ENCODE peak calls at places on chromosomes 5 and 9, in four cellular contexts. N is stomach, Z is suprapubic skin, J is breast epithelium. E is an unnamed sample.

GRCh38 chr5:134738963-134739661 is 764 bp downstream of the CAMLG start:
- DNase-seq in N (no peak), Z (no peak), J (no peak), E (peak; percentile 77)

GRCh38 chr9:35618854-35619799 is 914 bp upstream of the CD72 start:
- DNase-seq in N (peak; percentile 40), Z (no peak), J (no peak), E (peak; percentile 93)

GRCh38 chr9:116155700-116156045 is 2.1 kb downstream of the PAPPA start:
- DNase-seq in N (no peak), Z (no peak), J (no peak), E (no peak)

GRCh38 chr5:83099445-83099844 is 22.1 kb downstream of the XRCC4 start:
- DNase-seq in N (no peak), Z (no peak), J (no peak), E (no peak)

GRCh38 chr5:117095803-117096332 is 521.2 kb upstream of the SEMA6A start:
- DNase-seq in N (no peak), Z (no peak), J (no peak), E (no peak)

GRCh38 chr9:87656485-87656884 is 69.4 kb upstream of the CTSL start:
- DNase-seq in N (peak; percentile 42), Z (no peak), J (no peak), E (no peak)

GRCh38 chr9:131946169-131946568 is 133.5 kb downstream of the MED27 start:
- DNase-seq in N (no peak), Z (no peak), J (no peak), E (no peak)

GRCh38 chr5:157387683-157388093 is 72.3 kb upstream of the NIPAL4 start:
- DNase-seq in N (no peak), Z (no peak), J (no peak), E (no peak)

GRCh38 chr9:86494644-86495081 is 140.5 kb upstream of the TUT7 start:
- DNase-seq in N (no peak), Z (no peak), J (no peak), E (no peak)

GRCh38 chr9:121393318-121393717 is 23.3 kb upstream of the STOM start:
- DNase-seq in N (no peak), Z (no peak), J (no peak), E (no peak)

GRCh38 chr5:134553816-134554215 is 28.3 kb downstream of the JADE2 start:
- DNase-seq in N (no peak), Z (no peak), J (no peak), E (no peak)

GRCh38 chr9:25716220-25716872 is 38.1 kb upstream of the TUSC1 start:
- DNase-seq in N (peak; percentile 55), Z (no peak), J (peak; percentile 82), E (peak; percentile 30)

GRCh38 chr5:172858990-172859811 is 25.1 kb downstream of the ERGIC1 start:
- DNase-seq in N (peak; percentile 73), Z (peak; percentile 87), J (no peak), E (no peak)

GRCh38 chr5:36651775-36652685 is 45.6 kb downstream of the SLC1A3 start:
- DNase-seq in N (no peak), Z (no peak), J (no peak), E (no peak)

GRCh38 chr9:93549636-93550035 is 26.7 kb upstream of the PHF2 start:
- DNase-seq in N (no peak), Z (no peak), J (no peak), E (no peak)

GRCh38 chr5:26647781-26648180 is 390.6 kb downstream of the CDH9 start:
- DNase-seq in N (no peak), Z (no peak), J (no peak), E (no peak)

GRCh38 chr5:69038539-69038938 is 55.3 kb upstream of the SLC30A5 start:
- DNase-seq in N (no peak), Z (no peak), J (no peak), E (no peak)

GRCh38 chr5:45507174-45507573 is 189.0 kb downstream of the HCN1 start:
- DNase-seq in N (no peak), Z (no peak), J (no peak), E (no peak)

GRCh38 chr9:16871358-16872151 is 1.1 kb upstream of the BNC2 start:
- DNase-seq in N (peak; percentile 35), Z (no peak), J (no peak), E (peak; percentile 84)

GRCh38 chr5:177109810-177110209 is 23.1 kb downstream of the FGFR4 start:
- DNase-seq in N (no peak), Z (no peak), J (peak; percentile 69), E (no peak)

GRCh38 chr5:140398379-140398811 is 3.2 kb upstream of the ANKHD1 start:
- DNase-seq in N (no peak), Z (no peak), J (no peak), E (no peak)

GRCh38 chr5:89536020-89536419 is 653.0 kb upstream of the MEF2C start:
- DNase-seq in N (no peak), Z (no peak), J (no peak), E (no peak)

GRCh38 chr5:126971455-126972019 is 58.8 kb downstream of the MARCHF3 start:
- DNase-seq in N (no peak), Z (no peak), J (no peak), E (no peak)

GRCh38 chr5:59506285-59506877 is 387.1 kb downstream of the PDE4D start:
- DNase-seq in N (no peak), Z (no peak), J (no peak), E (no peak)

GRCh38 chr5:130017173-130017572 is 112.9 kb downstream of the CHSY3 start:
- DNase-seq in N (no peak), Z (no peak), J (no peak), E (no peak)

GRCh38 chr5:16792278-16793275 is 143.5 kb downstream of the MYO10 start:
- DNase-seq in N (no peak), Z (no peak), J (no peak), E (no peak)

GRCh38 chr5:36607114-36607561 is 732 bp downstream of the SLC1A3 start:
- DNase-seq in N (no peak), Z (no peak), J (no peak), E (no peak)

GRCh38 chr9:10104796-10105195 is 508.0 kb downstream of the PTPRD start:
- DNase-seq in N (no peak), Z (no peak), J (no peak), E (no peak)

GRCh38 chr5:142874537-142874936 is 104.4 kb downstream of the ARHGAP26 start:
- DNase-seq in N (peak; percentile 97), Z (peak; percentile 84), J (peak; percentile 89), E (peak; percentile 80)

GRCh38 chr9:87853289-87853688 is 29.4 kb upstream of the SPATA31E1 start:
- DNase-seq in N (no peak), Z (no peak), J (no peak), E (no peak)

GRCh38 chr5:53019320-53019719 is 30.2 kb downstream of the ITGA2 start:
- DNase-seq in N (no peak), Z (no peak), J (no peak), E (no peak)

GRCh38 chr5:138536665-138537315 is 6.2 kb downstream of the ETF1 start:
- DNase-seq in N (no peak), Z (no peak), J (no peak), E (no peak)

GRCh38 chr5:151093476-151093889 is 12.6 kb upstream of the TNIP1 start:
- DNase-seq in N (no peak), Z (no peak), J (no peak), E (no peak)
- TF ChIP-seq POLR2AphosphoS5 in N (peak; percentile 82), Z (peak; percentile 54), J (peak; percentile 92), E (no peak)

DNA sequence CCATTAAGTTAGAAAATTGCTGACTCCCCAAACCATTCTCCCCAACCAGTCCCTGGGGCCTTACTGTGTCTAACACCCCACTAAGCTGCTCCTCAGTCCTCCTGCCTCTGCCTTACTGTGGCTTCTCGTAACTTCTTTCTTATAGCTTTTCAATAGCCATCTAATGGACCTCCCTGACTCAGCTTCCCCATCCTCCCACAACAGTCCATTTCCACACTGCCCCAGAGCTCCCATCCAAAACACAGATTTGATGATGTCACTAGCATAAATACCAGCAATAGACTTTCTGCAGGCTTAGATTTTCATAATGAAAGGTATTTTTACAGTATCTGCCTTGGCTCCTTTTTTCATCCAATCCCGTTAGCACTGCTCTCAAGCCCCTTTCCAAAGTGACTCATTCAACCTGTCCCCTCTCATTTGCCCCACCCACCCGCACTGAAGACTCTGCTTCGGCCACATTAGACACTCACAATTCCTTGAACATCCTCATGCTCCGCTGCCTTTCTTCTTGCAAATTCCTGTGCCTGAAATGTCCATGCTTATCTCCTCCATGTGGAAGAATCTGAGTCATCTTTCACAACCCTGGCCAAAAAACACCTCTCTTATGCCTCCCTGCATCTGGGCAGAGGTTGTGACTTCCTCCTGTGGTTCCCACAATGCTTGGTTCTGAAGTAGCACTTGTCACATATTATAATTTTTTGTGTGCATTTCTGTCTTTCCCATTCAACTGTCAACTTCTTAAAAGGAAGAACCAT is 238.8 kb downstream of the ENC1 start:
- DNase-seq in N (no peak), Z (no peak), J (no peak), E (no peak)
- TF ChIP-seq POLR2A in N (no peak), Z (no peak), J (no peak), E (no peak)

GRCh38 chr5:119398713-119399492 is 43.1 kb downstream of the TNFAIP8 start:
- DNase-seq in N (peak; percentile 68), Z (peak; percentile 88), J (no peak), E (no peak)
- H3K4me3 ChIP-seq in N (no peak overlapping the region), Z (no peak overlapping the region), J (no peak overlapping the region), E (no peak overlapping the region)

GRCh38 chr9:136857606-136858412 is 5.7 kb downstream of the MAMDC4 start:
- DNase-seq in N (peak; percentile 69), Z (no peak), J (no peak), E (peak; percentile 72)
- TF ChIP-seq POLR2AphosphoS5 in N (peak; percentile 33), Z (no peak), J (no peak), E (no peak)

GRCh38 chr9:104927912-104928740 is at the start of gene ABCA1:
- DNase-seq in N (peak; percentile 91), Z (peak; percentile 98), J (peak; percentile 84), E (peak; percentile 96)
- TF ChIP-seq POLR2A in N (no peak), Z (peak; percentile 96), J (peak; percentile 36), E (no peak)

DNA sequence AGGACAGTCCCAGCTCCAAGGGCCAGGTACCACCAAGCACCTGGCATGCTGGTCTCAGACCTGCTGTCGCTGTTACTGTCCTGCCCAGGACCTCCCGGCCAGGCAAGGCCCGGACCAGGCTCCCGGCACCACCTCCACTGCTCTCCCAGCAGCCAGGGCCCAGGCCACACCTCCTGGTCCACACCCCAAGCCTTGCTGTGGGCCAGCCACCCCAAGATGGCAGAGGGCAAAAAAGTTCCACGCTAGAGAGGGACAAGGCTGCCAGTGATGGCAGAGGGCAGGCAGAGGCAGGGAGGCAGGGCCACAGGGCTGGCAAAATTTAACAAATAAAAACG is 1.1 kb downstream of the DNLZ start:
- DNase-seq in N (no peak), Z (no peak), J (no peak), E (peak; percentile 87)
- H3K4me3 ChIP-seq in N (no peak overlapping the region), Z (no peak overlapping the region), J (no peak overlapping the region), E (no peak overlapping the region)

DNA sequence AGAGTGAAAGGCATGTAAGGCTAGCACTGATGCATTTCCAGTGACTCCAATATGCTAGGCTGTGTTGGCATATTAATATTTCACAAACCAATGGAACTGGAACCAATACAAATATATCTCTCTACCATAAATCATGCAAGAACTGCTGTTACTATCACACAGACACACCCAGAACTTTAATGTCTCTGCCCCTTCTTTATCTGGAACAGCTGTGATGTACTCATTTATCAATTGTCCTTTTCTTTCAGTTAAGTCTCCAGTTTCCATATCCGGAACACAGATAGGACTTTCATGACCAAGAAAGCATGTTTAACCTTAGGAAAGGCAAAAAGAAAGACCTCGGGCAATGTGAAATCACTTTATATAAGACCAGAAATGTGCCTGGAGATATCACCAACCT is 70.3 kb downstream of the SPTLC1 start:
- DNase-seq in N (no peak), Z (no peak), J (no peak), E (no peak)
- TF ChIP-seq POLR2AphosphoS5 in N (no peak), Z (no peak), J (no peak), E (no peak)